ENCODE peak calls at places on chromosomes 12 and 14, in seven cellular contexts. T is AG10803, I is RWPE1, Q is HFFc6, P is IMR-90, K is cardiac muscle cell, Y is heart left ventricle. B is an unnamed sample.

GRCh38 chr12:105482976-105483375 is 152.5 kb downstream of the C12orf75 start:
- DNase-seq in Y (no peak), I (no peak), K (no peak), P (no peak), Q (no peak), T (peak), B (no peak)

GRCh38 chr12:123882306-123882705 is 90.3 kb downstream of the CCDC92 start:
- DNase-seq in T (no peak), K (no peak), I (no peak), Y (no peak), Q (no peak), P (no peak), B (no peak)

GRCh38 chr12:50923361-50924130 is 28.8 kb upstream of the HIGD1C start:
- DNase-seq in T (peak), Y (no peak), Q (no peak), I (no peak), K (no peak), P (no peak), B (no peak)

GRCh38 chr12:32558941-32559340 is 120.2 kb upstream of the DNM1L start:
- DNase-seq in Y (no peak), P (peak), Q (peak), K (no peak), I (no peak), T (peak), B (no peak)

GRCh38 chr12:10716704-10717315 is 6.3 kb downstream of the YBX3 start:
- DNase-seq in Q (peak), K (no peak), T (peak), Y (peak), I (peak), P (peak), B (peak)

GRCh38 chr12:85155791-85156190 is 119.6 kb downstream of the LRRIQ1 start:
- DNase-seq in P (no peak), T (peak), Y (no peak), Q (no peak), K (peak), I (peak), B (peak)

GRCh38 chr14:75991753-75992152 is 6.2 kb downstream of the IFT43 start:
- DNase-seq in I (no peak), Y (no peak), Q (no peak), K (no peak), P (peak), T (peak), B (no peak)

GRCh38 chr14:100304825-100305445 is 1.3 kb downstream of the SLC25A29 start:
- DNase-seq in I (peak), P (peak), Q (no peak), K (peak), Y (peak), T (no peak), B (peak)

GRCh38 chr12:53997324-53998173 is 2.4 kb upstream of the HOXC9 start:
- DNase-seq in T (peak), I (no peak), K (no peak), Q (no peak), Y (no peak), P (no peak), B (no peak)

GRCh38 chr14:57493467-57494181 is at the start of gene CCDC198:
- DNase-seq in I (no peak), Q (no peak), Y (no peak), K (no peak), P (no peak), T (peak), B (peak)

DNA sequence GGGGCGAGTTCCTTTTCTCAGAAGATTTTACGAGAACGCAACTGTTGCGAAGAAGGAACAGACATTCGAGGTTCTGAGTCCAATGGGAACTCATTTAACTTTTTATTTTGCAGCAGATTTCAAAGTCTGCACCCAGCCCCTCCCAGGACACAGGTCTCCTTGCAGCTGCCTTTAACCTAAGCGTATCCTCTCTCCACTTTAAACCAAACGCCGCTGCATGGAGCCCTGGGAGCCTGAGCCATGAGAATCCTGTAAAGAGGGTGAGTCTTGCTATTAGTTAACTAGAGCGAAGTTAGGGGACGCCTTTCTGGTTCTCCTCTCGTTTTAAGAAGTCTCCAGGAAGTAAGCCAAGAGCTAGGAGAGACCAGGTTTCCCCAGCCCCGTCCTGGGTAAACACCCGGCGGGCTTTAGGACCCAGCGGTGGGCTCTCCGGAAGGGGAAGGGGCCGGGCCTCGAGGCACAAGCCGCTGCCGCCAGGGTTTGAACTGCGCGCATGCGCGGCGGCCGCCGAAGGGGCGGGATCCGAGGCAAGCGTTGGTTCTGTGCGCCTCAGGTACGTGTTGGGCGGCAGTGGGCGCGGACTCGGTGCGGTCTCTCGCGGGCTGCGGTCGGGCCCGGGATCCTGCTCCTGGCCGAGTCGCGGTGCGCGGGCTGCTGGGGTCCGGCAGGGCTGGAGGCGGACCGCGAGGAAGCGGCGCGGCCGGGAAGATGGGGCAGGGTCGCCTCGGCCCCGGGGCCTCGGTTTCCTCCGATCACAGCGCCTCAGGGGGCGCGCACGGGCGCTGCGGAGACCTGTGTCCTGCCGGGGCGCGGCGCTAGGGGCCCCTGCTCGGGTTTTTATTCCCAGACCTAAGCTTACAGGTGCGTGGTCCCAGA is at the start of gene TDP1:
- DNase-seq in Q (peak), Y (peak), K (peak), T (peak), I (peak), P (peak), B (peak)
- TF ChIP-seq CTCF in Q (no peak), Y (no peak), K (peak), T (no peak), I (peak), P (peak), B (peak)

GRCh38 chr12:57734586-57734985 is 4.0 kb downstream of the AGAP2 start:
- DNase-seq in Y (no peak), T (no peak), P (no peak), Q (peak), K (no peak), I (no peak), B (no peak)

GRCh38 chr12:57737467-57738141 is 938 bp downstream of the AGAP2 start:
- DNase-seq in P (peak), T (no peak), I (no peak), Q (no peak), Y (no peak), K (peak), B (no peak)

GRCh38 chr12:57735198-57735855 is 3.2 kb downstream of the AGAP2 start:
- DNase-seq in Y (no peak), Q (no peak), T (no peak), I (no peak), P (no peak), K (no peak), B (no peak)

GRCh38 chr12:57736743-57737466 is 1.6 kb downstream of the AGAP2 start:
- DNase-seq in P (no peak), K (no peak), T (no peak), Y (no peak), Q (no peak), I (no peak), B (no peak)

GRCh38 chr12:57735952-57736742 is 2.4 kb downstream of the AGAP2 start:
- DNase-seq in Q (no peak), P (peak), I (peak), K (peak), Y (peak), T (no peak), B (peak)
- TF ChIP-seq CTCF in Q (peak), P (peak), I (peak), K (peak), Y (peak), T (peak), B (no peak)

DNA sequence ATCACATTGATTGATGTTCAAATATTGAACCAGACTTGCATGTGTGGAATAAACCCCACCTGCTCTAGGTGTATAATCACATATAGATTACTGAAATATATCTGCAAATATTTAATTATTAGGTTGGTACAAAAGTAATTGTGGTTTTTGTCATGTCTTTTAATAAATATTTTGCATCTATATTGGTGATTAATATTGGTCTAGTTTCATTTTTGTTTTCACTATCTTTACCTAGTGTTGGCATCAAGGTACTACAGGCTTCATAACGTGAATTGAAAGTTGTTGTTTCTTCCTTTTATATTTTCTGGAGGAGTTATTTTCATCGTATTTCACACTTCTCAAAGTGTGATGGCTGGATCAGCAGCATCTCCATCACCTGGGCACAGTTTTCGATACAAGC is 740.0 kb upstream of the TMEM132C start:
- DNase-seq in Y (no peak), I (no peak), K (no peak), Q (no peak), T (no peak), P (no peak), B (no peak)
- TF ChIP-seq CTCF in Y (no peak), I (no peak), K (no peak), Q (peak), T (no peak), P (no peak), B (no peak)

GRCh38 chr14:41285193-41285748 is 321.4 kb upstream of the LRFN5 start:
- DNase-seq in I (peak), Q (no peak), T (no peak), Y (no peak), P (peak), K (peak), B (no peak)

DNA sequence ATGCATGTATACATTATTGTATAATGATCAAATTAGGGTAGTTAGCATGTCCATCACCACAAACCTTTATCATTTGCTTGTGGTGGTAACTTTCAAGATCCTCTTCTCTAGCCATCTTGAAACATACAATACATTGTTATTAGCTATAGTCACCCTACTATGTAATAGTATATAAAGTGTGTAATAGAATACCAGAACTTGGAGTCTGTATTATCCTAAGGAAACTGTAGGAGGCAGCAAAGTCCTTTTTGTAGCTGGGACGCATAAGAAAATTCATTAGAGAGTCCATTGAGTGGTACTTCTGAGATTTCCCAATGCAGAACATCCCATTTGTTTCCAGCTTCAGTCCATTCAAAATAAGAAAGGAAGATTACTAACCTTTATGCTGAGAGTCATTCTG is 325.9 kb upstream of the LRFN5 start:
- DNase-seq in T (no peak), Y (no peak), I (no peak), Q (no peak), K (peak), P (no peak), B (no peak)
- TF ChIP-seq CTCF in T (peak), Y (no peak), I (no peak), Q (no peak), K (peak), P (peak), B (no peak)

DNA sequence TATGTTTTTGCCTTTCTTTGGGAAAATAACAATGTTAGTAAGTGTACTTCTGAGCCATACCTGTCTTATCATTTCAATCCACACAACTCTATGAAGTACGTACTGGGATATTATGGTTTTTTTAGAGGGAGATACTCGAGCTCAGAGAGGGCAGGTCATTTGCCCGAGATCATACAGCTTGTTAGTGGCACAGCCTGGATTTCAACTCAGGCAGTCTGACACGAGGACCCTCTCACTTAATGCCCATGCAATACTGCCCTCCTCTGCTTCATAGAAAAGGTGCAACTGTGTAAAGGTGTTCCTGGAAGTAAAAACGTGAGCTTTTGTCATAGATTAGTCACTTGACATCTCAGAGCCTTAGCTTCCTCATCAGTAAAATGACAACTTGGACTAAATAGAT is 128.0 kb downstream of the NDUFA12 start:
- DNase-seq in P (no peak), Y (no peak), T (no peak), K (peak), Q (no peak), I (peak), B (peak)
- TF ChIP-seq CTCF in P (no peak), Y (peak), T (no peak), K (no peak), Q (no peak), I (peak), B (no peak)

GRCh38 chr14:30521899-30522736 is 36.8 kb upstream of the G2E3 start:
- DNase-seq in Y (no peak), K (peak), Q (peak), I (peak), T (peak), P (peak), B (no peak)
- TF ChIP-seq CTCF in Y (peak), K (peak), Q (peak), I (peak), T (peak), P (peak), B (peak)

DNA sequence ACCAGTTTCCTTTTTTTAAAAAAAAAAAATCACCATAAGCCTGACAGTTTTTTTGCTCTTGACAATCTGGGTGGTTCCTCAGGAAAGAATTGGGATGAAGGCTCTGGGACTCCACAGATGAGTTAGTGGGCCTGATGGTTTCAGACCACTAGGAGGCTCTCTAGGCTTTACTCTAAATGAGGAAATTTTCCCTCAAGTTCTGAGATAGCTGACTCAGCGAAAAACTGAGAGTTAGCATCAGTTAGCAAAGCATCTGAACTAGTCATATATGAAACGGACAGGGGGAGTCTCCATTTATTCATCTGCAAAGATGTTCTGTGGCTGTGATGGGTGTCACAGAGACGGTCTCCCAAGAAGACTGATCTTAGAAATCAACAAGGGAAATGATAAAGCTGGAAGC is 314.3 kb upstream of the OR4E1 start:
- DNase-seq in K (peak), P (peak), Q (no peak), T (peak), Y (no peak), I (peak), B (peak)
- TF ChIP-seq CTCF in K (peak), P (peak), Q (peak), T (peak), Y (peak), I (no peak), B (peak)